ENCODE peak calls at places on chromosomes 6 and 20, in ten cellular contexts. E is tibial nerve; C is AG10803; H is HCT116; T is fibroblast of villous mesenchyme; D is breast epithelium; S is fibroblast of pulmonary artery; A is heart right ventricle; I is psoas muscle; N is CD8-positive, alpha-beta T cell. Q is an unnamed sample.

GRCh38 chr20:3766832-3767433 is 620 bp downstream of the ADISSP start:
- DNase-seq in N (no peak), C (no peak), I (no peak), T (no peak), D (no peak), S (no peak), E (no peak), H (no peak), A (peak), Q (no peak)

GRCh38 chr6:43989556-43990248 is 137.6 kb downstream of the MRPL14 start:
- DNase-seq in E (no peak), A (no peak), D (no peak), N (no peak), T (no peak), I (peak), S (no peak), H (no peak), C (no peak), Q (no peak)

GRCh38 chr6:134317471-134318131 is at the start of gene SGK1:
- DNase-seq in D (no peak), C (peak), T (peak), E (peak), I (no peak), S (peak), N (peak), A (peak), H (no peak), Q (no peak)

GRCh38 chr20:53813728-53814459 is 220.3 kb upstream of the ZNF217 start:
- DNase-seq in A (no peak), T (no peak), E (no peak), C (no peak), D (no peak), I (no peak), H (no peak), S (no peak), N (no peak), Q (no peak)

GRCh38 chr20:63067721-63068560 is 61.2 kb upstream of the BHLHE23 start:
- DNase-seq in I (peak), E (no peak), H (no peak), A (no peak), N (no peak), T (no peak), S (no peak), C (no peak), D (no peak), Q (no peak)

GRCh38 chr20:61959301-61959700 is 106.4 kb downstream of the TAF4 start:
- DNase-seq in D (no peak), S (no peak), I (no peak), T (no peak), C (no peak), H (peak), A (no peak), E (no peak), N (no peak), Q (no peak)

GRCh38 chr6:157982580-157983438 is 1.1 kb downstream of the SYNJ2 start:
- DNase-seq in H (no peak), N (no peak), T (peak), E (no peak), A (no peak), C (peak), S (peak), D (peak), I (no peak), Q (no peak)

GRCh38 chr6:14881399-14881798 is 364.5 kb upstream of the JARID2 start:
- DNase-seq in I (no peak), D (no peak), N (no peak), A (peak), C (peak), T (peak), H (no peak), E (no peak), S (peak), Q (no peak)

GRCh38 chr6:44053760-44054556 is 73.3 kb downstream of the MRPL14 start:
- DNase-seq in D (no peak), S (peak), T (peak), A (no peak), I (peak), E (no peak), H (no peak), N (no peak), C (peak), Q (no peak)

GRCh38 chr20:9342651-9343050 is 171.7 kb upstream of the LAMP5 start:
- DNase-seq in I (no peak), D (no peak), N (no peak), T (no peak), C (peak), H (no peak), E (no peak), A (no peak), S (peak), Q (no peak)

GRCh38 chr20:17543531-17543961 is 12.4 kb upstream of the BFSP1 start:
- DNase-seq in N (no peak), T (peak), A (no peak), E (no peak), I (no peak), S (peak), H (no peak), D (no peak), C (peak), Q (no peak)

GRCh38 chr6:160115421-160115820 is 6.2 kb upstream of the SLC22A1 start:
- DNase-seq in C (no peak), E (no peak), T (no peak), A (no peak), I (no peak), N (no peak), H (no peak), D (no peak), S (no peak), Q (no peak)

DNA sequence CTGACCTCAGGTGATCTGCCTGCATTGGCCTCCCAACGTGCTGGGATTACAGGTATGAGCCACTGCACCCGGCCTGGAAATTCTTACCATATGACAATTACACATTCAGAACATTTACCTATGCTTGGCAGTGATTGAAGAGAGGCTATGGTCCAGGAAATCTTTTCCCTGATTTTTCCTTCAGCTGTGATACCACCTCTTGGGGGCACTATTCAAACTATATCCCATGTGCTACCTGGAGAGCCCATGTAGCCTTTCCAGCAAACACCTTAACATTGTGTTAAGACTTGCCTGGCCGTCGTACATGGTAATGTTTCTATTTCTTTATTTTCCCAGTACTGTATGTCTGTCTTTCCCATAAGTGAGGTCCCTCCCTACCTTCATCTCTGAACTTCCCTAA is 61.7 kb upstream of the C20orf144 start:
- DNase-seq in N (no peak), E (no peak), D (no peak), C (no peak), A (no peak), H (no peak), I (no peak), T (no peak), S (no peak), Q (no peak)
- TF ChIP-seq CTCF in N (no peak), E (no peak), D (no peak), C (no peak), A (no peak), H (no peak), I (no peak), T (no peak), S (no peak), Q (no peak)

GRCh38 chr6:25038992-25039391 is 103.2 kb upstream of the RIPOR2 start:
- DNase-seq in A (no peak), D (no peak), N (no peak), I (no peak), T (no peak), S (no peak), E (no peak), C (no peak), H (no peak), Q (no peak)
- H3K4me3 ChIP-seq in A (peak), D (no peak), N (peak), I (no peak), T (no peak), S (no peak), E (no peak), C (no peak), H (no peak), Q (no peak)

GRCh38 chr6:131000544-131000943 is 62.5 kb downstream of the EPB41L2 start:
- DNase-seq in E (no peak), C (no peak), I (no peak), D (no peak), N (no peak), T (peak), A (no peak), H (no peak), S (no peak), Q (no peak)

GRCh38 chr6:131001945-131002661 is 60.9 kb downstream of the EPB41L2 start:
- DNase-seq in E (no peak), H (no peak), C (peak), D (no peak), N (no peak), A (no peak), I (no peak), S (peak), T (no peak), Q (no peak)

GRCh38 chr6:131001113-131001776 is 61.8 kb downstream of the EPB41L2 start:
- DNase-seq in T (peak), D (no peak), I (no peak), C (no peak), E (peak), H (no peak), A (no peak), N (no peak), S (no peak), Q (no peak)

GRCh38 chr6:131004387-131004755 is 58.7 kb downstream of the EPB41L2 start:
- DNase-seq in E (no peak), T (no peak), H (no peak), D (no peak), A (no peak), I (no peak), N (no peak), S (no peak), C (no peak), Q (no peak)

GRCh38 chr6:131003419-131004386 is 59.3 kb downstream of the EPB41L2 start:
- DNase-seq in E (no peak), H (no peak), N (no peak), A (no peak), I (no peak), D (no peak), S (no peak), T (no peak), C (no peak), Q (no peak)
- TF ChIP-seq CTCF in E (no peak), H (no peak), N (no peak), A (no peak), I (no peak), D (no peak), S (no peak), T (no peak), C (no peak), Q (no peak)

DNA sequence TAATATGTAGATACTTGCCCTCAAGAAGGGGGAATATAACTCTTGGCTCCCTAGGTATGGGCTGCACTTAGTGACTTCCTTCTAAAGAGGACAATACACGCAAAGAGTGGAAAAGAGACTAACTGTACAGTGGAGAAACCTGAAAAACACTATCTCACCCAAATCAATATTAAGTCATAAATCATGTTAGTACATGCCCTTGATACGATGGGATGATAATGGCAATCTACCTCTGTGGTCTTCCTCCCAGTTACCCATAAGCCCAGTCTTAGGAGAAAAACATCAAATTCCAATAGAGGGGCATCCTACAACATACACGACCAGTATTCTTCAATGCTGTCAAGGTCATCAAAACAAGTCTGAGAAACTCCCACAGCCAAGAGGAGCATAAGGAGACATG is 1.3 kb downstream of the TRIM26 start:
- DNase-seq in D (no peak), C (no peak), N (no peak), T (no peak), H (no peak), E (no peak), A (no peak), I (no peak), S (no peak), Q (no peak)
- H3K4me3 ChIP-seq in D (peak), C (peak), N (peak), T (peak), H (peak), E (peak), A (peak), I (peak), S (peak), Q (peak)

DNA sequence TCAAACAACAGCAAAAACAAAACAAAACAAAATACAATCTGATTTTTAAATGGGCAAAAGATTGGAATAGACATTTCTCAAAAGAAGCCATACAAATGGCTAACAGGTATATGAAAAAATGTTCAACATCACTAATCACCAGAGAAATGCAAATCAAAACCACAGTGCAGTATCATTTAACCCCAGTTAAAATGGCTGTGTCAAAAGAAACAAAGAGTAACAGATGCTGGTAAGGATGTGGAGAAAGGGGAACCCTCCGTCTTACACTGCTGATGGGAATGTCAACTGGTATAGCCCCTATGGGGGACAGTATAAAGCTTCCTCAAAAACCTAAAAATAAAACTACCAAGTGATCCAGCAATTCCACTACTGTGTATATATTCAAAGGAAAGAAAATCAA is 10.9 kb upstream of the NELFCD start:
- DNase-seq in A (no peak), T (no peak), E (no peak), S (no peak), I (no peak), D (no peak), N (no peak), C (no peak), H (no peak), Q (no peak)
- TF ChIP-seq CTCF in A (no peak), T (no peak), E (no peak), S (no peak), I (no peak), D (no peak), N (no peak), C (no peak), H (no peak), Q (no peak)

GRCh38 chr6:47309326-47310130 is at the start of gene TNFRSF21:
- DNase-seq in E (peak), A (peak), S (peak), N (peak), C (peak), I (peak), T (peak), D (peak), H (peak), Q (peak)

GRCh38 chr6:47308674-47309325 is 905 bp downstream of the TNFRSF21 start:
- DNase-seq in E (no peak), N (no peak), D (no peak), S (no peak), C (peak), I (peak), T (peak), H (no peak), A (peak), Q (no peak)

GRCh38 chr6:47308223-47308567 is 1.5 kb downstream of the TNFRSF21 start:
- DNase-seq in C (no peak), H (no peak), I (no peak), D (no peak), T (peak), A (no peak), E (no peak), N (no peak), S (peak), Q (no peak)

GRCh38 chr6:47307362-47308222 is 2.1 kb downstream of the TNFRSF21 start:
- DNase-seq in T (no peak), H (no peak), I (no peak), D (no peak), A (no peak), N (no peak), S (no peak), E (no peak), C (no peak), Q (no peak)

DNA sequence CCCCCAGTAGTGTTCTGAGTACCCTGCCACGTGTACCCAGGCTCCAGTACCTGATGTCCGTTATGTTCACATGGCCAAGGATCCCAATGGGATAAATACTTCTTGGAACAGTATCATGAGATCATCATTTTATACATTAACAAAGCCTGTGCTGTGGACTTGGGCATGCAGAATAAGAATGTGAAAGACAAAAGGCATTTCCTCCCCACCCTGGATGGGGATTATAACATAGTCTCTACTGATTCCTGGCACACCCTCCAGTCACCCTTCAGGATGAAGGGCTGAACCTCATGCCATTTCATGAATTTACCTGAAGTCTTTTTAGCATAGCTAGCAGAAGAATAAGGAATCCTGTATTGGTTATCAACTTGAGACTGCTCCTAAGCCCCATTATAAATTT is 2.8 kb downstream of the TNFRSF21 start:
- DNase-seq in E (no peak), N (no peak), D (no peak), S (peak), I (no peak), C (peak), H (no peak), T (no peak), A (no peak), Q (no peak)
- H3K4me3 ChIP-seq in E (no peak), N (no peak), D (no peak), S (peak), I (peak), C (no peak), H (no peak), T (peak), A (no peak), Q (no peak)

GRCh38 chr6:80095600-80095999 is 10.9 kb upstream of the BCKDHB start:
- DNase-seq in C (no peak), A (no peak), S (no peak), E (no peak), N (no peak), D (no peak), I (no peak), H (no peak), T (no peak), Q (no peak)

GRCh38 chr6:80098392-80098791 is 8.1 kb upstream of the BCKDHB start:
- DNase-seq in S (no peak), I (no peak), N (no peak), A (no peak), E (no peak), T (peak), H (no peak), C (no peak), D (no peak), Q (no peak)

GRCh38 chr6:80088637-80089036 is 17.8 kb upstream of the BCKDHB start:
- DNase-seq in S (no peak), D (no peak), H (no peak), A (no peak), T (no peak), I (no peak), N (no peak), E (no peak), C (no peak), Q (no peak)

GRCh38 chr6:80091506-80091905 is 15.0 kb upstream of the BCKDHB start:
- DNase-seq in T (no peak), I (no peak), S (no peak), N (no peak), C (no peak), H (no peak), A (no peak), D (no peak), E (no peak), Q (no peak)

DNA sequence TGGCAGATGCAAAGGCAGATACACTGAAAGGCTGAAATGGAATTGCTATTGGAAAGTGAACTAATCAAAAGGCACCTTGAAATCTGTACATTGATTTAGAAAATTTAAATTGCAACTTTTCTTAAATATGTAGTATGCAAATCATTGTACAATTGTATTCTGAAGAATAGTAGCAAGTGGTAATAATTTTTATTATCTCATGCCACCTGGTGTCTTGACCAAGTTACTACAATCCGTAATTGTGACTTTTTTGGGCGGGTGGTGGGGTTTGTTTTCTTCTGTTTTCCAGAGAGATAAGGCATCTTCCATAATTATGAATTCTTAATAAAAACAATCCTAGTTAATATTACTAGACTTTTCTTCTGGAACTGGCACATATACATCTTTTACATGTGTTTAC is 12.5 kb upstream of the BCKDHB start:
- DNase-seq in N (no peak), A (no peak), I (no peak), C (peak), E (no peak), D (no peak), T (peak), H (peak), S (peak), Q (no peak)
- TF ChIP-seq CTCF in N (peak), A (peak), I (peak), C (peak), E (peak), D (no peak), T (peak), H (peak), S (peak), Q (peak)

GRCh38 chr6:155314092-155314772 is at the start of gene TFB1M:
- DNase-seq in E (peak), H (peak), D (peak), T (peak), A (peak), I (peak), C (peak), S (peak), N (peak), Q (peak)

GRCh38 chr6:155317186-155317585 is 2.9 kb upstream of the TFB1M start:
- DNase-seq in N (no peak), E (no peak), T (peak), H (no peak), C (no peak), I (no peak), S (peak), A (no peak), D (no peak), Q (no peak)

GRCh38 chr6:155314773-155315515 is 660 bp upstream of the TFB1M start:
- DNase-seq in A (peak), N (no peak), T (peak), D (no peak), E (peak), C (peak), I (peak), H (peak), S (peak), Q (peak)

GRCh38 chr6:155316419-155316818 is 2.1 kb upstream of the TFB1M start:
- DNase-seq in I (no peak), S (no peak), N (no peak), H (no peak), E (no peak), C (no peak), T (no peak), A (no peak), D (no peak), Q (no peak)

DNA sequence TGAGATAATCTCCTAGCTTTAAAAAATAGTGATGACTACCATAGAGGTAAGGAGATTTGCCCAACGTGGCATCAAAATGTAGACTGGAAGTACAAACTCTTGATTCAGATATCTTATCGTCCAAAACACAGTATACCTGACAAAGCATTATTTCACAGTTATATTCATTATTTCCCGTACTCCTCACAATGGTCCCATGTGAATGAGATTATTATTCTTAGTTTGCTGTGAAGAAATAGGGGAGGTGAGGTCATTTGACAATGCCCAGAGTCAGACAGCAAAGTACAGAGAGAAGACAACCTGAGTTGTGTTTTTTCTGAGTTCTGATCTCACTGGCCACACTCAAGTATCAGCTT is 1.2 kb upstream of the TFB1M start:
- DNase-seq in T (peak), D (no peak), S (peak), A (no peak), N (no peak), I (no peak), E (no peak), C (peak), H (no peak), Q (no peak)
- H3K4me3 ChIP-seq in T (peak), D (peak), S (peak), A (peak), N (no peak), I (peak), E (peak), C (peak), H (peak), Q (peak)